ENCODE peak calls at places on chromosomes 16 and 17, in six cellular contexts. P is naive thymus-derived CD4-positive, alpha-beta T cell; O is Peyer's patch; X is brain microvascular endothelial cell; H is PC-3; T is neural progenitor cell. I is an unnamed sample. For H3K36me3, the result is how much of the 10 kb centered on the place peaks cover.

GRCh38 chr17:7835818-7836595 is 2.0 kb downstream of the KDM6B start:
- DNase-seq in P (peak), O (peak), X (peak), H (peak), T (peak), I (peak)

GRCh38 chr16:84096447-84097005 is 20.2 kb downstream of the MBTPS1 start:
- DNase-seq in P (no peak), O (no peak), X (no peak), H (peak), T (no peak), I (no peak)

GRCh38 chr16:49453983-49454382 is 80.4 kb downstream of the C16orf78 start:
- DNase-seq in P (no peak), O (no peak), X (no peak), H (no peak), T (no peak), I (no peak)

GRCh38 chr16:4053663-4054479 is 62.4 kb downstream of the ADCY9 start:
- DNase-seq in P (no peak), O (no peak), X (peak), H (peak), T (no peak), I (no peak)

GRCh38 chr16:87064731-87065720 is 252.2 kb downstream of the C16orf95 start:
- DNase-seq in P (no peak), O (peak), X (no peak), H (no peak), T (no peak), I (no peak)

GRCh38 chr17:72390675-72391501 is 270.1 kb downstream of the SOX9 start:
- DNase-seq in P (no peak), O (no peak), X (peak), H (peak), T (no peak), I (no peak)

GRCh38 chr17:38444151-38444550 is 15.9 kb downstream of the ARHGAP23 start:
- DNase-seq in P (peak), O (peak), X (no peak), H (peak), T (peak), I (peak)

GRCh38 chr16:81624718-81625543 is 154.2 kb upstream of the PLCG2 start:
- DNase-seq in P (no peak), O (no peak), X (no peak), H (no peak), T (no peak), I (no peak)

GRCh38 chr17:9512323-9513168 is 63.1 kb downstream of the STX8 start:
- DNase-seq in P (no peak), O (no peak), X (peak), H (peak), T (no peak), I (no peak)

GRCh38 chr16:51907680-51908079 is 639.3 kb downstream of the TOX3 start:
- DNase-seq in P (no peak), O (no peak), X (peak), H (no peak), T (no peak), I (no peak)

GRCh38 chr16:10013364-10013763 is 168.9 kb downstream of the GRIN2A start:
- DNase-seq in P (no peak), O (no peak), X (no peak), H (no peak), T (peak), I (no peak)

GRCh38 chr16:64412578-64413280 is 709.1 kb downstream of the CDH11 start:
- DNase-seq in P (no peak), O (no peak), X (peak), H (peak), T (no peak), I (no peak)

GRCh38 chr17:50596191-50597037 is 35.9 kb downstream of the CACNA1G start:
- DNase-seq in P (no peak), O (no peak), X (no peak), H (no peak), T (peak), I (no peak)

GRCh38 chr16:22092143-22092933 is at the start of gene VWA3A:
- DNase-seq in P (no peak), O (no peak), X (peak), H (no peak), T (peak), I (no peak)

GRCh38 chr16:82152641-82153094 is 17.4 kb downstream of the MPHOSPH6 start:
- DNase-seq in P (no peak), O (no peak), X (no peak), H (peak), T (no peak), I (no peak)

GRCh38 chr17:39738568-39738901 is 797 bp downstream of the GRB7 start:
- DNase-seq in P (peak), O (no peak), X (no peak), H (peak), T (peak), I (no peak)

GRCh38 chr16:5966004-5966403 is 868.4 kb upstream of the EEF2KMT start:
- DNase-seq in P (no peak), O (no peak), X (no peak), H (no peak), T (no peak), I (no peak)

GRCh38 chr17:4972322-4972721 is 4.7 kb upstream of the SPAG7 start:
- DNase-seq in P (no peak), O (no peak), X (no peak), H (no peak), T (no peak), I (no peak)
- H3K27ac ChIP-seq in P (no peak), O (no peak), X (no peak), H (no peak), T (no peak), I (no peak)

DNA sequence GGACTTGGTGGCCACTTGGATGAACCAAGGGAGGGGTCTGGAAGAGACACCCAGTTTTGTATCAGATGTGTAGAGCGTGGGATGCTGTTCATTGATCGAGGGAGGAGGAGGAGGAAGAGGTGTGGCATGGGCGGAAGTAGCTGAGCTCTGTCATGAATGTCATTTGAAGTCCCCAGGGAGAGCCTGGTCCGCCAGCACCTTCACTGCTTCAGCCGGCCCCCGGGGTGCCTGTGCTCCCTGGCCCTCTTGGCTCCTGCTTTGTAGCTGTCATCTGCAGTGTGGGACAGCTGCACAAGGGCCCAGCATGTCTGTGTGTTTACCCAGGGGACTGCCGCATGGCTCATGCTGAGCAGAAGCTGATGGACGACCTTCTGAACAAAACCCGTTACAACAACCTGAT is 75.4 kb upstream of the RBL2 start:
- DNase-seq in P (no peak), O (no peak), X (no peak), H (no peak), T (no peak), I (no peak)
- H3K36me3 ChIP-seq in P (under half), O (under half), X (under half), H (under half), T (under half), I (under half)

DNA sequence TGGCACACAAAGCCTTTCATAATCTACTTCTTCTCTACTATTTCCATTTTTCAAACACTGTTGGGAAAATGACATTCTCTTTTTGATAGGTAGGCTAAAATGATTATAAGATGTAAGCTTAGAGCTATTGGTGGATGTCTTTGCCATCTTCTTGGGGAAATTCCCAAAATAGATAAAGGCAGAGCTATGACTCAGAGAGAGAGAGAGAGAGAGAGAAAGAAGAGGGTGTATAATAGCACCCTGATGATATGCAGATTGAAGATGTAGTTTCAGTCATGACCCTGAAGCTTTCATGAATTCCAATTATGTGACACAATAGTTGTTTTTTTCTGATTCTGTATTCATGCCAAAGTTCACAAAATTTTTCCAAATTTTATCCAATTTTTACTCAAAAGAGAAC is 529.1 kb downstream of the HS3ST4 start:
- DNase-seq in P (no peak), O (no peak), X (no peak), H (no peak), T (no peak), I (no peak)
- H3K27ac ChIP-seq in P (no peak), O (no peak), X (no peak), H (no peak), T (no peak), I (no peak)

DNA sequence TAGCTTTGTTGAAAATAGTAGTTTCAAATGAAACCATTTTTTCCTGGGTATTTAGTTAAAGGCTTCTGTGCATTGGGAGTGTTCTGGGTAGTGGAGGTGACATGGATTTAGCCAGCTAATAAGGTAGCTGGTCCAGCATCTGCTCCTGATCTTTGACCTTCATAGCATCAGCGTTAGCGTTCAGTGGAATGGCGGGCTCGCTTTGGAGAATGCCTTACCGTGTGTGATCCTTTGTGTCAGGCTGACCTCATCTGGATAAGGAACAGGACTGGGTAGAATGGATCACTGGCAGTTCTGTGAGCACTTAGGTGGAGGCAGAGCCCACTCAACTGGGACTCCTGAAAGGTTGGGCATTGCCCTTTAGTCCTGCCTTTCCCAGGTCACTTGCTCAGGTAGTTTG is 3.7 kb downstream of the SAP30BP start:
- DNase-seq in P (no peak), O (no peak), X (no peak), H (no peak), T (no peak), I (no peak)
- H3K36me3 ChIP-seq in P (under half), O (under half), X (half or more), H (half or more), T (under half), I (half or more)

GRCh38 chr17:859461-860195 is 77.5 kb downstream of the MRM3 start:
- DNase-seq in P (no peak), O (no peak), X (peak), H (no peak), T (peak), I (peak)

GRCh38 chr17:860805-861204 is 78.7 kb downstream of the MRM3 start:
- DNase-seq in P (no peak), O (no peak), X (no peak), H (no peak), T (no peak), I (no peak)

GRCh38 chr17:858941-859452 is 76.8 kb downstream of the MRM3 start:
- DNase-seq in P (no peak), O (no peak), X (no peak), H (no peak), T (no peak), I (no peak)

GRCh38 chr17:862584-862983 is 80.4 kb downstream of the MRM3 start:
- DNase-seq in P (no peak), O (no peak), X (no peak), H (no peak), T (no peak), I (no peak)

DNA sequence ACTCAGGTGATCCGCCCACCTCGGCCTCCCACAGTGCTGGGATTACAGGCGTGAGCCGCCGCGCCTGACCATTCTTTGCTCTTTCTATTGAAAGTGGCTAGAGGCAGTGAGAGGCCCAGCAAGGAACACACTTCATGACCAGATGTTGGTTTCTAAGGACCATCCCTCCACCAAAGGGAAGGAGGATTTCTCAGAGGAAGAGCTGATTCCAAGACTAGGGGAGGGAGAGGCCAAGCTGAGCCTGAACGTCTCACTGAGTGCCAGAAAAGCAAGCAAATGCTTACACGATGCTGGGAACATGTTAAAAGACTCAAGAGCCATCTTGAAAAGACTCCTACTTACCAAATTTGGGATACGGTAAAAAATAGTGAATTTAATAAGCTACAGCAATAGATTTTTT is 79.2 kb downstream of the MRM3 start:
- DNase-seq in P (no peak), O (no peak), X (no peak), H (no peak), T (no peak), I (no peak)
- H3K27ac ChIP-seq in P (no peak), O (no peak), X (no peak), H (no peak), T (peak), I (no peak)

GRCh38 chr16:23534868-23535860 is 22.0 kb downstream of the EARS2 start:
- DNase-seq in P (no peak), O (no peak), X (no peak), H (no peak), T (no peak), I (no peak)

GRCh38 chr16:23528635-23529016 is 18.3 kb upstream of the GGA2 start:
- DNase-seq in P (no peak), O (no peak), X (no peak), H (no peak), T (no peak), I (no peak)

GRCh38 chr16:23530062-23530461 is 19.8 kb upstream of the GGA2 start:
- DNase-seq in P (no peak), O (no peak), X (no peak), H (no peak), T (no peak), I (no peak)

GRCh38 chr16:23535901-23536300 is 21.2 kb downstream of the EARS2 start:
- DNase-seq in P (no peak), O (no peak), X (no peak), H (no peak), T (no peak), I (no peak)

DNA sequence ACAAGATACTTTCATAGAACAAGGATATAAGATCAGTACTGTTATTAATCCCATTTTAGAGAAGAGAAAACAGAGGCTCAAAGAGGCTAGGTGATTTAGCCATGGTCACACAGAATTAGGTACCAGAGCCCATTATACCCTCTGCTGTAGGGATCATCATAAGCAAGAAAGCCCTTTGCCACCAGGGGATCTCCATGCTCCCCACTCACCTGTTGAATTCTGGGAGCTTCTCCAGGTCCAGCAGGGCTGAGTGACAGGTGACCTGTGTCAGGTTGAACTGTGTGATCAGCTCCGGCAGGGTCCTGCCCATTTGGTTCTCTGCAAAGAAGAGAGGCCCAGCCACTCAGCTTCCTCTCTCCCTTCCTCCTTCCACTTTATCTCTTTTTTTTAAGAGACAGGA is 22.2 kb upstream of the GGA2 start:
- DNase-seq in P (no peak), O (no peak), X (no peak), H (no peak), T (no peak), I (no peak)
- H3K36me3 ChIP-seq in P (under half), O (under half), X (under half), H (under half), T (under half), I (under half)

GRCh38 chr17:27353469-27354050 is 59.6 kb downstream of the WSB1 start:
- DNase-seq in P (peak), O (peak), X (peak), H (peak), T (peak), I (peak)

GRCh38 chr17:27354051-27354490 is 60.2 kb downstream of the WSB1 start:
- DNase-seq in P (no peak), O (no peak), X (no peak), H (no peak), T (no peak), I (no peak)

GRCh38 chr17:27355419-27355818 is 61.5 kb downstream of the WSB1 start:
- DNase-seq in P (no peak), O (no peak), X (no peak), H (no peak), T (peak), I (no peak)

GRCh38 chr17:27356091-27356705 is 62.3 kb downstream of the WSB1 start:
- DNase-seq in P (no peak), O (no peak), X (no peak), H (no peak), T (no peak), I (no peak)

DNA sequence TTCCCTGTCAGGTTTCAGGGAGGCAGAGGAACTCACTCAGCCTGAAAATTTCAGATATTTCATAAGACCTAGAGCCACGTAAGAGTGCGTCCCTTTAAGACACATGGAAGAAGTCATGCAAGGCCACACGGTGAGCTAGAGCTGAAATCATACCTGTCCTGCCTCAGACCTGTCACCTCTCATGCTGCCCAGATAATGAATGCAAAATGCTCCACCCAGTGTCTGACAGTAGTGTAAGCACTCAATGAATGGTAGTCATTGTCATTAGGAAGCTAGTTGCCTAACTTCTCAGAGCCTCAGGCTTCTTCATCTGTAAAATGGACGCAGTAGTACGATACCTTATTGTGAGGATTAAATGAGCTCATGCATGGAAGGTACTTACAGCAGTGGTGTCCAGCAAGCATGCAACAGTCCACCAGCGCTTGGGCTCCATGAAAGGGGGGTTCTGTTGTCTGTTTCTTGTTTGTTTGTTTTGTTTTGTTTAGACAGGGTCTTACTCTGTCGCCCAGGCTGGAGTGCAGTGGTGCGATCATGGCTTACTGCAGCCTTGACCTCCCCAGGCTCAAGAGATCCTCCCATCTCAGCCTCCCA is 60.7 kb downstream of the WSB1 start:
- DNase-seq in P (peak), O (no peak), X (no peak), H (peak), T (no peak), I (no peak)
- H3K27ac ChIP-seq in P (peak), O (no peak), X (peak), H (no peak), T (no peak), I (no peak)

GRCh38 chr17:1471931-1472727 is 16.1 kb upstream of the CRK start:
- DNase-seq in P (no peak), O (no peak), X (no peak), H (no peak), T (no peak), I (no peak)
- H3K36me3 ChIP-seq in P (under half), O (under half), X (half or more), H (under half), T (under half), I (under half)

I was measured in WERI-Rb-1.